ENCODE peak calls at places on chromosomes 13 and 19, in seven cellular contexts. One of them, this sample, is unnamed.
A peak's percentile ranks its signal among the peaks of the same experiment; 100 is the strongest.

GRCh38 chr13:44244288-44244687 is 129.3 kb upstream of the SERP2 start:
- DNase-seq in left ventricle myocardium inferior: no peak
- DNase-seq in breast epithelium: no peak
- DNase-seq in WERI-Rb-1: no peak
- DNase-seq in IMR-90: peak; percentile 81
- DNase-seq in right atrium auricular region: peak; percentile 42
- DNase-seq in cardiac muscle cell: no peak
- DNase-seq in this sample: no peak

GRCh38 chr19:8973501-8974091 is 36.6 kb downstream of the MUC16 start:
- DNase-seq in left ventricle myocardium inferior: no peak
- DNase-seq in breast epithelium: no peak
- DNase-seq in WERI-Rb-1: no peak
- DNase-seq in IMR-90: no peak
- DNase-seq in right atrium auricular region: no peak
- DNase-seq in cardiac muscle cell: peak; percentile 7
- DNase-seq in this sample: no peak

GRCh38 chr19:45469835-45470146 is 2.0 kb downstream of the FOSB start:
- DNase-seq in left ventricle myocardium inferior: no peak
- DNase-seq in breast epithelium: no peak
- DNase-seq in WERI-Rb-1: peak; percentile 92
- DNase-seq in IMR-90: no peak
- DNase-seq in right atrium auricular region: no peak
- DNase-seq in cardiac muscle cell: peak; percentile 95
- DNase-seq in this sample: peak; percentile 82

GRCh38 chr19:38425810-38426466 is at the start of gene RASGRP4:
- DNase-seq in left ventricle myocardium inferior: peak; percentile 51
- DNase-seq in breast epithelium: no peak
- DNase-seq in WERI-Rb-1: no peak
- DNase-seq in IMR-90: no peak
- DNase-seq in right atrium auricular region: no peak
- DNase-seq in cardiac muscle cell: no peak
- DNase-seq in this sample: no peak

GRCh38 chr13:97266734-97267417 is 44.7 kb downstream of the MBNL2 start:
- DNase-seq in left ventricle myocardium inferior: no peak
- DNase-seq in breast epithelium: no peak
- DNase-seq in WERI-Rb-1: no peak
- DNase-seq in IMR-90: no peak
- DNase-seq in right atrium auricular region: no peak
- DNase-seq in cardiac muscle cell: no peak
- DNase-seq in this sample: no peak

GRCh38 chr19:33386361-33386858 is 12.9 kb downstream of the CEBPG start:
- DNase-seq in left ventricle myocardium inferior: peak; percentile 14
- DNase-seq in breast epithelium: peak; percentile 43
- DNase-seq in WERI-Rb-1: no peak
- DNase-seq in IMR-90: no peak
- DNase-seq in right atrium auricular region: no peak
- DNase-seq in cardiac muscle cell: no peak
- DNase-seq in this sample: no peak

GRCh38 chr13:40979232-40979631 is 39.9 kb downstream of the ELF1 start:
- DNase-seq in left ventricle myocardium inferior: no peak
- DNase-seq in breast epithelium: no peak
- DNase-seq in WERI-Rb-1: no peak
- DNase-seq in IMR-90: no peak
- DNase-seq in right atrium auricular region: no peak
- DNase-seq in cardiac muscle cell: no peak
- DNase-seq in this sample: no peak

GRCh38 chr19:1076951-1077350 is 10.0 kb downstream of the ARHGAP45 start:
- DNase-seq in left ventricle myocardium inferior: peak; percentile 67
- DNase-seq in breast epithelium: no peak
- DNase-seq in WERI-Rb-1: no peak
- DNase-seq in IMR-90: no peak
- DNase-seq in right atrium auricular region: no peak
- DNase-seq in cardiac muscle cell: no peak
- DNase-seq in this sample: no peak

GRCh38 chr19:13212759-13213330 is 62.6 kb downstream of the IER2 start:
- DNase-seq in left ventricle myocardium inferior: peak; percentile 50
- DNase-seq in breast epithelium: peak; percentile 59
- DNase-seq in WERI-Rb-1: peak; percentile 74
- DNase-seq in IMR-90: peak; percentile 43
- DNase-seq in right atrium auricular region: no peak
- DNase-seq in cardiac muscle cell: peak; percentile 50
- DNase-seq in this sample: peak; percentile 79

GRCh38 chr19:50794074-50794777 is 4.0 kb downstream of the ACP4 start:
- DNase-seq in left ventricle myocardium inferior: no peak
- DNase-seq in breast epithelium: no peak
- DNase-seq in WERI-Rb-1: peak; percentile 84
- DNase-seq in IMR-90: no peak
- DNase-seq in right atrium auricular region: no peak
- DNase-seq in cardiac muscle cell: no peak
- DNase-seq in this sample: peak; percentile 49

GRCh38 chr19:11365557-11366117 is 8.8 kb upstream of the SWSAP1 start:
- DNase-seq in left ventricle myocardium inferior: no peak
- DNase-seq in breast epithelium: no peak
- DNase-seq in WERI-Rb-1: no peak
- DNase-seq in IMR-90: no peak
- DNase-seq in right atrium auricular region: no peak
- DNase-seq in cardiac muscle cell: no peak
- DNase-seq in this sample: no peak

GRCh38 chr19:46021531-46022041 is 1.3 kb downstream of the PGLYRP1 start:
- DNase-seq in left ventricle myocardium inferior: no peak
- DNase-seq in breast epithelium: no peak
- DNase-seq in WERI-Rb-1: peak; percentile 37
- DNase-seq in IMR-90: no peak
- DNase-seq in right atrium auricular region: no peak
- DNase-seq in cardiac muscle cell: no peak
- DNase-seq in this sample: no peak

GRCh38 chr19:6312018-6312417 is 21.4 kb downstream of the ACER1 start:
- DNase-seq in left ventricle myocardium inferior: no peak
- DNase-seq in breast epithelium: no peak
- DNase-seq in WERI-Rb-1: peak; percentile 57
- DNase-seq in IMR-90: no peak
- DNase-seq in right atrium auricular region: no peak
- DNase-seq in cardiac muscle cell: no peak
- DNase-seq in this sample: no peak

GRCh38 chr19:1251233-1251502 is 2.8 kb downstream of the MIDN start:
- DNase-seq in left ventricle myocardium inferior: no peak
- DNase-seq in breast epithelium: no peak
- DNase-seq in WERI-Rb-1: peak; percentile 68
- DNase-seq in IMR-90: peak; percentile 68
- DNase-seq in right atrium auricular region: no peak
- DNase-seq in cardiac muscle cell: peak; percentile 60
- DNase-seq in this sample: peak; percentile 53

DNA sequence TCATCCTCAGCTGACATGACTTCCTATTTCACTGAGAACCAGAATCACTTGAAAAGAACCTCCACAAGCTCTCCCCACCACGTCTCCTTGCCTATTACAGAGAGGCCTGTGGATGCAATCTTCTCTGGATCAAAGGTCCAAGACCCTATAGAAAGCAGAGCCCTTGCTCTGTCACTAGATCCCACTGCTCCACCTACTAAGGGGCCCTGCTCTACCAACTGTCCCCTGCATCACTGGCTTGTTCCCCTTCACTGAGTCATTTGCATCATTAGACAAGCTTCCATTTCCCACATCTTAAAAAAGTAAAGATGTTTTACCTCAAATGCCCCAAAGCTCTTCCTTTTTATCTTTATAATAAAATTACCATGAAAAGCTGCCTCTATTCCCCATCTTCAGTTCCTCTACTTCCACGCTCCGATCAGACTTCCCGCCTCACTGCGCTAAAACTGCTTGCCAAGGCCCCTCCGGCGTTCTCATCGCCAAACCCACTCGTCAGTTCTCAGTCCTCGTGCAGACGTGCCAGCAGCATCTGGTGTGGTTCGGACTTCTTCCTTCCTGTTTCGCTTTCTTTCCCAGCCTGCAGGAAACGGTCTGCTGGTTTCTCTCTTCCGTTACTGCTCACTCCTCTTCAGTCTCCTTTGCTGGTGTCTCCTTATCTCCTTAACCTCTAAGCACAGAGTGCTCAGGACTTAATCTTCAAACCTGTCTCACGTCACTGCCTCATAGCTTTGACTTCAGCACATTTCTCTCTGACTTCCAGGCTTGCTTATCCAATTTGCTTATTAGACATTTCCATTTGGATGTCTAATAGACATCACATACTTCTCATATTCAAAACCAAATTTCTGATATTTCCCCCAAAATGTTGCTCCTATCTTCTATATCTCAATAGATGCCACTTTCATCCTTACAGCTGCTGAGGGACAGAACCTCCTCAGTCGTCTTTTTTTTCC is 40.5 kb downstream of the RCBTB2 start:
- DNase-seq in left ventricle myocardium inferior: peak; percentile 82
- DNase-seq in breast epithelium: no peak
- DNase-seq in WERI-Rb-1: no peak
- DNase-seq in IMR-90: peak; percentile 18
- DNase-seq in right atrium auricular region: peak; percentile 85
- DNase-seq in cardiac muscle cell: peak; percentile 11
- DNase-seq in this sample: peak; percentile 81
- H3K4me3 ChIP-seq in left ventricle myocardium inferior: peak overlapping the region; percentile 51
- H3K4me3 ChIP-seq in breast epithelium: peak overlapping the region; percentile 47
- H3K4me3 ChIP-seq in WERI-Rb-1: no peak overlapping the region
- H3K4me3 ChIP-seq in IMR-90: peak overlapping the region; percentile 30
- H3K4me3 ChIP-seq in right atrium auricular region: peak overlapping the region; percentile 44
- H3K4me3 ChIP-seq in cardiac muscle cell: no peak overlapping the region
- H3K4me3 ChIP-seq in this sample: peak overlapping the region; percentile 35

DNA sequence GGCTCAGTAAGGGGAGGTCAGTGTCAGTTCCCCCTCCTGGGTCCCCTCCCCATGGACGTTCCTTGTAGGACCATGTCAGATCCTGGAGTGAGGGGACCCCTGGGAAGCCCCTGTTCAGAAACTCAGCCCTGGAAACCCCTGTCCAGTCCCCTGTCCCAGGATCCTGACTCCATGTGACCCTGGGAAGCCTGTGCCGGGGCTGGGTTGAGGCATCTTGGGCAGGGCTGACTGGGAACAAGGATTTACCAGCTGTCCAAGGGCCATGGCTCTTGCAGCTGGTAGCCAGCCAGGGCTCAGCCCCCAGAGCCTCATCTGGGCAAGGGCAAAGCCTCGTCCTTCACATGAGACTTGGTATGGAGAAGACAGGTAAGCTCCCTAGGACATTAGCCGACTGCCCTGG is 25.1 kb downstream of the CEACAM4 start:
- DNase-seq in left ventricle myocardium inferior: no peak
- DNase-seq in breast epithelium: no peak
- DNase-seq in WERI-Rb-1: no peak
- DNase-seq in IMR-90: no peak
- DNase-seq in right atrium auricular region: no peak
- DNase-seq in cardiac muscle cell: no peak
- DNase-seq in this sample: no peak
- H3K27me3 ChIP-seq in left ventricle myocardium inferior: peaks cover 80% of the 10 kb centered on the region
- H3K27me3 ChIP-seq in breast epithelium: peaks cover 25% of the 10 kb centered on the region
- H3K27me3 ChIP-seq in WERI-Rb-1: peaks cover 75% of the 10 kb centered on the region
- H3K27me3 ChIP-seq in IMR-90: no peaks in the 10 kb centered on the region
- H3K27me3 ChIP-seq in right atrium auricular region: no peaks in the 10 kb centered on the region
- H3K27me3 ChIP-seq in cardiac muscle cell: no peaks in the 10 kb centered on the region
- H3K27me3 ChIP-seq in this sample: peaks cover 24% of the 10 kb centered on the region

DNA sequence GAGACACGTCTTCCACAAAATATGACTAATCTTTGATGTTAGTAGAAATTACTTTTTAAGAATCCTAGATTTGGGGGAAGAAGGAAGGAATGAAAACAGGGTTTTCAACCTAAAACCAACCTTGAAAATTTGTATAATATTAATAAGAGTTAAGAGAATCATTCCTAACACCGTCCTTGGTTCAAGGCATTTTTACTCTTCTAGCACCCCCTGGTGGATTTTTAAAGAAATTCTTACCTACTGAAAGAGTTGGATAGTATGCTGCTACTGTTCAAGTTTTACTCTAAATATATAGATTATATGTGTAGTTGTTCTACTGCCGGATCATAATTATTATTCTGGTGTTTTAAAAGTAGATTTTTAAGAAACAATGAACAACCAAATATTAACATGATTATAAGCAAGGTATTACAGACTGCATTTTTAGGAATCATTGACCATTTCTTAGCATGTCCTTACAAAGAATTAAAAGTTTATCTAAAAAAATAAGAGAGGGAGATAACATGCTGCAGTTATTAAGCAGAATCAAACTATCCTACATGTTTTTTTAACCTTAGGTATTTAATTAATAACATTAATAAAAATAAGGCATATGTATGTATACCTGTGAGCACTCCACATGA is 7.4 kb upstream of the SLITRK6 start:
- DNase-seq in left ventricle myocardium inferior: no peak
- DNase-seq in breast epithelium: no peak
- DNase-seq in WERI-Rb-1: no peak
- DNase-seq in IMR-90: peak; percentile 61
- DNase-seq in right atrium auricular region: no peak
- DNase-seq in cardiac muscle cell: peak; percentile 72
- DNase-seq in this sample: no peak
- H3K4me3 ChIP-seq in left ventricle myocardium inferior: no peak overlapping the region
- H3K4me3 ChIP-seq in breast epithelium: no peak overlapping the region
- H3K4me3 ChIP-seq in WERI-Rb-1: no peak overlapping the region
- H3K4me3 ChIP-seq in IMR-90: no peak overlapping the region
- H3K4me3 ChIP-seq in right atrium auricular region: no peak overlapping the region
- H3K4me3 ChIP-seq in cardiac muscle cell: no peak overlapping the region
- H3K4me3 ChIP-seq in this sample: no peak overlapping the region

GRCh38 chr13:39855236-39855635 is 199.8 kb downstream of the COG6 start:
- DNase-seq in left ventricle myocardium inferior: no peak
- DNase-seq in breast epithelium: no peak
- DNase-seq in WERI-Rb-1: no peak
- DNase-seq in IMR-90: no peak
- DNase-seq in right atrium auricular region: no peak
- DNase-seq in cardiac muscle cell: no peak
- DNase-seq in this sample: no peak

GRCh38 chr13:39859898-39860297 is 204.4 kb downstream of the COG6 start:
- DNase-seq in left ventricle myocardium inferior: no peak
- DNase-seq in breast epithelium: no peak
- DNase-seq in WERI-Rb-1: no peak
- DNase-seq in IMR-90: no peak
- DNase-seq in right atrium auricular region: no peak
- DNase-seq in cardiac muscle cell: no peak
- DNase-seq in this sample: no peak

GRCh38 chr13:39858794-39859193 is 203.3 kb downstream of the COG6 start:
- DNase-seq in left ventricle myocardium inferior: no peak
- DNase-seq in breast epithelium: no peak
- DNase-seq in WERI-Rb-1: no peak
- DNase-seq in IMR-90: no peak
- DNase-seq in right atrium auricular region: no peak
- DNase-seq in cardiac muscle cell: no peak
- DNase-seq in this sample: no peak

DNA sequence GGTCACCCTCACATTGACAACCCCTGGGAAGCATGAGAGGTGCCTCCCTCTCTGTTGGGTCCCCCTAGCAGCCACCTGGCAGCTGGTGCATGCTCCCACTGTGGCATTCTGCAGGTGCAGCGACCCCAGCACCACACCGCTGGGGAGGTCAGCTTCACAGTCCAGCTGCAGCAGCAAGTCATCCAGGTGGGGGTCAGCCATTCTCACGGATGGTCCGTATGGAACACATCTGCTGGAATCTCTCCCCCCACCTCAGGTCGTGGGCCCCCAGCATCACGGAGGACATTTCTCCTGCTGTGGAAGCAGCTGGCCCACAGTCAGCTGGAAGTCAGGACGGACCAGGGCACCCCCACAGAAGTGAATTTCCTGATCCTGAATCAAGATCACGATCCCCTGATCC is 201.3 kb downstream of the COG6 start:
- DNase-seq in left ventricle myocardium inferior: no peak
- DNase-seq in breast epithelium: no peak
- DNase-seq in WERI-Rb-1: no peak
- DNase-seq in IMR-90: no peak
- DNase-seq in right atrium auricular region: no peak
- DNase-seq in cardiac muscle cell: no peak
- DNase-seq in this sample: no peak
- H3K27me3 ChIP-seq in left ventricle myocardium inferior: no peaks in the 10 kb centered on the region
- H3K27me3 ChIP-seq in breast epithelium: no peaks in the 10 kb centered on the region
- H3K27me3 ChIP-seq in WERI-Rb-1: no peaks in the 10 kb centered on the region
- H3K27me3 ChIP-seq in IMR-90: no peaks in the 10 kb centered on the region
- H3K27me3 ChIP-seq in right atrium auricular region: no peaks in the 10 kb centered on the region
- H3K27me3 ChIP-seq in cardiac muscle cell: no peaks in the 10 kb centered on the region
- H3K27me3 ChIP-seq in this sample: peaks cover 10% of the 10 kb centered on the region